ENCODE peak calls at places on chromosomes 3 and 15, in four cellular contexts. A is ovary, F is GM12878, L is right cardiac atrium. U is an unnamed sample. For H3K4me1, the result is how much of the 10 kb centered on the place peaks cover.

GRCh38 chr3:108345492-108346205 is 49.3 kb downstream of the HHLA2 start:
- DNase-seq in A (no peak), L (no peak), F (no peak), U (no peak)

GRCh38 chr3:52773361-52774065 is 2.8 kb upstream of the NEK4 start:
- DNase-seq in F (no peak), L (no peak), A (no peak), U (no peak)

GRCh38 chr15:55991841-55992768 is 1.3 kb downstream of the NEDD4 start:
- DNase-seq in L (no peak), A (no peak), F (no peak), U (no peak)

GRCh38 chr3:46252980-46253379 is 10.7 kb downstream of the CCR3 start:
- DNase-seq in L (no peak), F (no peak), A (no peak), U (no peak)

GRCh38 chr3:103195201-103195600 is 760.4 kb downstream of the ZPLD1 start:
- DNase-seq in L (no peak), A (no peak), F (no peak), U (no peak)

GRCh38 chr15:35540885-35541284 is 5.1 kb downstream of the DPH6 start:
- DNase-seq in L (no peak), F (no peak), A (no peak), U (no peak)

GRCh38 chr15:47675735-47676134 is 41.6 kb upstream of the SEMA6D start:
- DNase-seq in F (no peak), A (no peak), L (no peak), U (no peak)

GRCh38 chr3:64977308-64978100 is 289.7 kb upstream of the ADAMTS9 start:
- DNase-seq in L (no peak), F (no peak), A (no peak), U (no peak)

GRCh38 chr3:113516115-113516505 is 1.2 kb upstream of the SPICE1 start:
- DNase-seq in F (no peak), L (no peak), A (no peak), U (no peak)

GRCh38 chr3:115857518-115858136 is 234.3 kb downstream of the GAP43 start:
- DNase-seq in L (no peak), A (no peak), F (no peak), U (no peak)

GRCh38 chr15:69753867-69754266 is 301.2 kb downstream of the RPLP1 start:
- DNase-seq in F (no peak), L (no peak), A (no peak), U (no peak)

GRCh38 chr15:98658831-98659699 is 10.7 kb downstream of the IGF1R start:
- DNase-seq in L (no peak), A (no peak), F (peak), U (peak)

GRCh38 chr3:73624363-73625123 is at the start of gene PDZRN3:
- DNase-seq in A (peak), L (peak), F (no peak), U (no peak)

GRCh38 chr3:40369716-40370115 is 17.3 kb upstream of the ENTPD3 start:
- DNase-seq in A (no peak), L (no peak), F (no peak), U (no peak)

GRCh38 chr15:85381850-85382751 is 1.7 kb downstream of the AKAP13 start:
- DNase-seq in F (peak), L (no peak), A (no peak), U (no peak)

GRCh38 chr3:175199961-175200360 is 340.8 kb downstream of the NAALADL2 start:
- DNase-seq in F (no peak), L (no peak), A (no peak), U (no peak)

GRCh38 chr15:99719096-99719541 is 14.1 kb downstream of the LYSMD4 start:
- DNase-seq in F (peak), A (no peak), L (no peak), U (no peak)

GRCh38 chr15:88258021-88258641 is 1.6 kb upstream of the NTRK3 start:
- DNase-seq in A (no peak), L (peak), F (no peak), U (peak)

GRCh38 chr3:96354742-96355141 is 459.7 kb upstream of the EPHA6 start:
- DNase-seq in L (no peak), F (no peak), A (no peak), U (no peak)

GRCh38 chr3:140953028-140953960 is 11.7 kb downstream of the SLC25A36 start:
- DNase-seq in F (no peak), L (no peak), A (no peak), U (no peak)

GRCh38 chr3:188272481-188273372 is 118.8 kb downstream of the LPP start:
- DNase-seq in F (no peak), L (no peak), A (no peak), U (no peak)

GRCh38 chr3:188271226-188271894 is 117.4 kb downstream of the LPP start:
- DNase-seq in A (no peak), F (no peak), L (no peak), U (no peak)

GRCh38 chr3:188268336-188268735 is 114.4 kb downstream of the LPP start:
- DNase-seq in A (no peak), L (no peak), F (no peak), U (no peak)

GRCh38 chr3:188269040-188269439 is 115.1 kb downstream of the LPP start:
- DNase-seq in A (no peak), L (no peak), F (no peak), U (no peak)

GRCh38 chr3:188270423-188270972 is 116.5 kb downstream of the LPP start:
- DNase-seq in L (no peak), F (no peak), A (no peak), U (no peak)
- H3K4me1 ChIP-seq in L (under half), F (under half), A (under half), U (under half)

DNA sequence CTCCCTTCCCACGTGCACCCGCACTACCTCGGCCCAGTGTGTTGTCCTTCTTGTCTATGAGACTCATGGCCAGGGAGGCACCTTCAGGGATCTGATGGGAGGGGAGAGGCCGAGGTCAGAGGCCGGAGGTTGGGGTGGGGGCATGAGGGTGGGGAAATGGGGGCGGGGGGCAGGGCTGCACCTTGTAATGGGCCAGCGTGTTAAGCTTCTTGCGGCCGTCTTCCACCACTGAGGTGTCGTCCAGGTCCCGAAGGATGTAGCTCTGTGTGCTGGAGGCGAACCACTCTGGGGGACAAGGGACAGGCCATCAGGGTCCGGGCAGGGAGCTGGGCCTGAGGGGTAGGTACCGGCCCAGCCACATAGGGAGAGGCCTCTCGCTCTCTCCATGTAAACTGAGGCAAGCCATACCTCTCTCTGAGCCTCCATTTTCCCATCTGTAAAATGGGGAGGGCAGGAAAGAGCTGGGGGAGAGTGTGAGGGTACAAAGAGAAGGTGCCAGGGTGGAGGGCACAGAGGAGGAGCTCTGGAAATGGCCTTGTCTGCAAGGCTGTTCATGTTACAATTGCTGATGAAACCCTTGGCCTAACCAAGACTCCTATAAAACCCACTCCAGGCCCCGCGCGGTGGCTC is 18.8 kb downstream of the H1-8 start:
- DNase-seq in F (no peak), L (no peak), A (no peak), U (no peak)
- H3K4me1 ChIP-seq in F (under half), L (under half), A (under half), U (under half)

DNA sequence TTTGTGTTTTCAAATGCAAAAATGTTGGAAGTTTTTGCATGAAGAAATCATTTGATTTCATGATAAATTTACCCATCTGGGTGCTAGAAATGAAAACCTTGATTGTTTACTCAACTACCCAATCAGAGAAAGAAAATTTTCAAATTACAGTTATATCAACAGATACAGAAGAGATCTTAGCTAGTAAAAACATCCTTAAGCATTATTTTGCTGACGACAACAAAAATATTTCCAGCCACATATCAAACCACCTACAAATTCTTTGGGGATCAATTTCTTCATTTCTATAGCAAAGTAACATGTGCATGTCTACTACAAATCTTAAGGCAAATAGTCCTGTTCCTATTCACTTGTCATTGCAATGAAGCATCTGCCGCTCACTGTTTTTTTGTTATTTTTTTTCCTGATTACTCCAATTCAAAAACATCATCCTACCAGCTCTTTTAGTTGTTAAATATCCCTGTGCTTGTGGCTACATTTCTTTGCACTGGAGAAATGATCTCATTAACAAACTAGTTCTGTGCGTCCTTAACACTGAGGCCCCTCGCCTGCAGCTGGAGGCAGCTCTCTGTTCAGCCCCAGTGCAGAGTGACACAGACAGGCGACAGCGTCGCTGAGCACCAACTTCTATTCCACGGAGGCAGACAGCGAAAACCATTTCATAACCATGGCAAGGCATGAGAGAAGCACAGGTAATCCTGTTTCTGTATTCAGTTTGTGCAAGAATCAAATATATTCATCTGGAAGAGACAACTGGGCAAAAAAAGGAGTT is 530.4 kb downstream of the ZIC1 start:
- DNase-seq in F (no peak), A (no peak), L (no peak), U (no peak)
- H3K4me1 ChIP-seq in F (under half), A (under half), L (under half), U (under half)

GRCh38 chr15:59965741-59966140 is 38.4 kb upstream of the FOXB1 start:
- DNase-seq in A (no peak), L (no peak), F (no peak), U (no peak)
- H3K4me1 ChIP-seq in A (under half), L (under half), F (under half), U (under half)

U was measured in upper lobe of left lung.